ENCODE peak calls at places on chromosome 5, in nine cellular contexts. L is A172; Y is stimulated activated CD8-positive, alpha-beta memory T cell treated with anti-CD3 and anti-CD28 coated beads, Interleukin-4, amount 100 ng/mL, for 24 hours; X is activated CD4-positive, alpha-beta T cell treated with anti-CD3 and anti-CD28 coated beads for 24 hours; G is SK-N-SH; J is SJSA1; M is putamen; F is GM13976; O is NCI-H510A treated with DMSO at 0.1 percent for 48 hours. D is an unnamed sample.

GRCh38 chr5:34685485-34686197 is 29.5 kb downstream of the RAI14 start:
- DNase-seq in L (no peak), Y (no peak), X (no peak), G (no peak), J (peak), M (no peak), F (no peak), O (no peak), D (no peak)

GRCh38 chr5:39599721-39600431 is 175.1 kb upstream of the DAB2 start:
- DNase-seq in L (peak), Y (no peak), X (no peak), G (no peak), J (peak), M (no peak), F (no peak), O (peak), D (no peak)

GRCh38 chr5:7717691-7718090 is 133.2 kb downstream of the CFAP90 start:
- DNase-seq in L (peak), Y (no peak), X (no peak), G (no peak), J (no peak), M (no peak), F (no peak), O (no peak), D (no peak)

GRCh38 chr5:77230727-77231469 is 20.4 kb downstream of the PDE8B start:
- DNase-seq in L (no peak), Y (no peak), X (no peak), G (no peak), J (no peak), M (no peak), F (no peak), O (no peak), D (no peak)

GRCh38 chr5:142874537-142874936 is 104.4 kb downstream of the ARHGAP26 start:
- DNase-seq in L (peak), Y (no peak), X (no peak), G (no peak), J (peak), M (no peak), F (no peak), O (no peak), D (no peak)

GRCh38 chr5:170269579-170269978 is 28.0 kb downstream of the LCP2 start:
- DNase-seq in L (no peak), Y (no peak), X (no peak), G (no peak), J (no peak), M (no peak), F (no peak), O (no peak), D (no peak)

GRCh38 chr5:133520991-133521706 is 91.2 kb downstream of the FSTL4 start:
- DNase-seq in L (no peak), Y (no peak), X (no peak), G (no peak), J (no peak), M (no peak), F (no peak), O (no peak), D (no peak)

GRCh38 chr5:65209341-65209740 is 272.4 kb downstream of the ADAMTS6 start:
- DNase-seq in L (peak), Y (no peak), X (no peak), G (no peak), J (peak), M (no peak), F (no peak), O (no peak), D (no peak)

GRCh38 chr5:151173711-151174611 is 16.4 kb upstream of the ANXA6 start:
- DNase-seq in L (no peak), Y (no peak), X (no peak), G (no peak), J (no peak), M (no peak), F (no peak), O (no peak), D (no peak)

GRCh38 chr5:172110260-172110815 is 77.7 kb downstream of the STK10 start:
- DNase-seq in L (no peak), Y (no peak), X (no peak), G (no peak), J (no peak), M (no peak), F (no peak), O (no peak), D (no peak)

GRCh38 chr5:101991486-101991885 is 304.6 kb downstream of the SLCO4C1 start:
- DNase-seq in L (no peak), Y (no peak), X (no peak), G (no peak), J (no peak), M (no peak), F (no peak), O (no peak), D (no peak)

GRCh38 chr5:37665889-37666288 is 174.0 kb downstream of the GDNF start:
- DNase-seq in L (peak), Y (no peak), X (no peak), G (no peak), J (peak), M (peak), F (no peak), O (peak), D (peak)

GRCh38 chr5:160083501-160083900 is 35.7 kb downstream of the PWWP2A start:
- DNase-seq in L (peak), Y (no peak), X (no peak), G (no peak), J (peak), M (no peak), F (no peak), O (no peak), D (no peak)

GRCh38 chr5:102622244-102622643 is 123.4 kb upstream of the SLCO6A1 start:
- DNase-seq in L (no peak), Y (no peak), X (no peak), G (peak), J (no peak), M (no peak), F (no peak), O (no peak), D (no peak)

GRCh38 chr5:95590880-95591279 is 29.0 kb upstream of the GPR150 start:
- DNase-seq in L (no peak), Y (no peak), X (no peak), G (no peak), J (no peak), M (no peak), F (no peak), O (no peak), D (no peak)

GRCh38 chr5:13972029-13972428 is 27.5 kb upstream of the DNAH5 start:
- DNase-seq in L (no peak), Y (no peak), X (no peak), G (no peak), J (no peak), M (no peak), F (no peak), O (no peak), D (no peak)